ENCODE peak calls at places on chromosomes 16 and 17, in five cellular contexts. L is A549, J is thyroid gland, F is HCT116, G is IMR-90. O is an unnamed sample.

GRCh38 chr17:58092101-58092796 is 9.0 kb downstream of the DYNLL2 start:
- DNase-seq in L (no peak), G (no peak), F (no peak), J (no peak), O (no peak)

GRCh38 chr17:29390856-29391631 is 881 bp downstream of the TAOK1 start:
- DNase-seq in J (peak; percentile 12), F (no peak), G (peak; percentile 42), L (peak; percentile 38), O (no peak)

GRCh38 chr16:89373355-89374110 is 116.8 kb downstream of the ANKRD11 start:
- DNase-seq in F (no peak), J (no peak), L (no peak), G (peak; percentile 55), O (no peak)

GRCh38 chr17:72726936-72727335 is 365.6 kb downstream of the SLC39A11 start:
- DNase-seq in J (no peak), F (no peak), G (peak; percentile 77), L (no peak), O (no peak)

GRCh38 chr17:12743046-12743445 is 46.3 kb upstream of the ARHGAP44 start:
- DNase-seq in G (no peak), L (no peak), F (no peak), J (no peak), O (no peak)

GRCh38 chr17:16286947-16287562 is 66.2 kb downstream of the CENPV start:
- DNase-seq in F (no peak), G (no peak), J (no peak), L (peak; percentile 51), O (no peak)

GRCh38 chr16:10314811-10315210 is 71.0 kb upstream of the ATF7IP2 start:
- DNase-seq in F (no peak), J (no peak), G (no peak), L (no peak), O (peak; percentile 23)

GRCh38 chr16:66668777-66669444 is 27.6 kb downstream of the CMTM4 start:
- DNase-seq in G (peak; percentile 66), F (no peak), J (no peak), L (no peak), O (no peak)

GRCh38 chr16:87895641-87896141 is 26.4 kb upstream of the SLC7A5 start:
- DNase-seq in J (no peak), L (no peak), G (peak; percentile 52), F (no peak), O (peak; percentile 75)

GRCh38 chr17:82059272-82060000 is 6.2 kb downstream of the DUS1L start:
- DNase-seq in L (no peak), J (no peak), G (no peak), F (no peak), O (no peak)
- H3K4me1 ChIP-seq in L (peaks cover 10% of the 10 kb centered on the region), J (peaks cover 11% of the 10 kb centered on the region), G (no peaks in the 10 kb centered on the region), F (peaks cover 20% of the 10 kb centered on the region), O (no peaks in the 10 kb centered on the region)

DNA sequence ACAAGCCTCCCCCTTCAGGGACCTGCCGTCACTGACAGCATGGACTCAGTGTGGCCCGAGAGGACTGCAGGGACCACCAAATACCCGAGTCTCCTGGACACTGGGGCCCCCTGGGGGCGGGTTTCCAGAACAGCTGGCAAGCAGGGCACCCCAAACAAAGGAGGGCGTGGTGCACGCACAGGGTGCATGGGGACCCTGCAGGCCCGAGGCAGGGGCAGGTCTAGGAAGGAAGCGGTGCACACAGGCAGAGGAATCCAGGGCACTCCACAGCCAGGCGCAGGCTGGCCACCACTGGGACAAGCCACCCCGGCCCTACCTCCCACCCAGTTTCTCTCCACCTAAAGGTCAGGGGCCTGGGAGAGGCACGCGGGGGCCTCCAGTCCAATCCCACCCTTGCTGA is 28.7 kb upstream of the ENPP7 start:
- DNase-seq in F (no peak), L (no peak), G (no peak), J (no peak), O (no peak)
- TF ChIP-seq CTCF in F (peak; percentile 32), L (peak; percentile 16), G (no peak), J (no peak), O (peak; percentile 15)

DNA sequence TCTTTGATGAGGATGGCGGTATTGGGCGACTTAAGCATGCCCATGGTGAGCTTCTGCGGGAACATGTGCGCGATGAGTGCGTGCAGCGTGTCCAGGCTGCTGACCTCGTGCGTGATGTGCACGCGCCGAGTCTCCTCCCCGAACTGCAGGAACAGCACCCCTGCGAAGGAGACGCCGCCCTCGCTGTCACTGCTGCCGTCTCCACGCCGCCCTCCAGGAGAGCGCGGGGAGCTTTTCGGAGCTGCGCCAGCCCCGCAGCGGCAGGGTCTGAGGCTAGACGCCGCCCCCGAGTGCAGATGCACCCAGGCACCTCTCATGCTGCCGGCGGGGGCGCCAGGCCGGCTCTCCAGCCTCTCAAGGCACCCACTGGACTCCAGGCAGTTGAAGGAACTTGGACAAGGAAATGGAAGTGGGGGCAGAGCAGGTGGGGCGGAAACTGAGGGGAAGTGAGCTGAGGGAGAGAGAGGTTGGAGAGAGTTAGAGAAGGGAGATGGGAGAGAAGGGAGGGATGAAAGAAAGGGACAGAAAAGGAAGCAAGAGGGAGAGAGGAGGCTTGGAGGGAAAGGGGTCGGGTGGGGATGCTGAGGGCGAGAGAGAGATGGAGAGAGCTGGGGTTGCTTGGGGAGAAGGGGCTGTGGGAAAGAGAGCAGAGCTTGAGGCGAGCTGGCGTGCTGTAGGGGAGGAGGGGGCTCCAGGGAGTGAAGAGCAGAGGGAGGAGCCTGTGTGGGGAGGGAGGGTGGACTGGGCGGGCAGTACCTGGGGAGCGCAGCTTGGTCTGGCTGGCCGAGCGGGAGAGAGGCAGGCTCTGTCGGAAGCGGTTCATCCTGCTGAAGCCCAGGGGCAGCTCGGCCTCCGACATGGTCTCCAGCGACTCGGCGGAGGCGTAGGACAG is 42.1 kb downstream of the SRCIN1 start:
- DNase-seq in G (no peak), J (no peak), L (no peak), F (no peak), O (no peak)
- H3K4me1 ChIP-seq in G (no peaks in the 10 kb centered on the region), J (peaks cover 18% of the 10 kb centered on the region), L (peaks cover 8% of the 10 kb centered on the region), F (peaks cover 17% of the 10 kb centered on the region), O (no peaks in the 10 kb centered on the region)

DNA sequence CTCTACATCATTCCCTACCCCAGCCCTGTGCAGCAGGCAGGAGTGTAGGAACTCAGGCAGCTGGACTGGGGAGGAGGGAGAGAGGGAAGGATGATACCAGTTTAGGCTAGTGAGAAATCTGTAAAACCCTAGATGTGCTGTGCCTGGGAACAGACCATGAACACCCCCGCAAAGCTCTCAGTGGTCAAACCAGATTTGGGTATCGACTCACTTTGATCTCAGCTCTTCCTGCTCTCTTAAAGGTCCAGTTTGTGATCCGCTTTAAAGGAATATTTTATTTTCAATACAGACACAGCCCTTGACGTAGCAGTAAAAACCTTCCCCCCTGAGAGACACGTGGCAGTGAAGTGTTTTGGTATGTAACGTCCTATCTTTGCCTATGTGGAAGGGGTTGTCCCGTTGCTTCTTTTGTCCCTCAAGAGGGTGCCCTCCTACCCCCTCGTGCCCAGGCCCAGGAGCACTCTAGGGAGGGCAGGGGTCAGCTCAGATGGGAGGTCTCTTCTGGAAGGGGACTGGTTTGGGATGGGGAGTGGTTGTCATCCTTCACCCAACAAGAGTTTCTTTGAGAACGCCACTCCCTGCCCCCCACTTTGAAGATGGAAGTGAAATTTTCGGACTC is 19.3 kb upstream of the TBX2 start:
- DNase-seq in L (no peak), J (no peak), G (no peak), F (no peak), O (no peak)
- TF ChIP-seq CTCF in L (no peak), J (no peak), G (no peak), F (no peak), O (no peak)

GRCh38 chr17:32793841-32794240 is 83.1 kb downstream of the MYO1D start:
- DNase-seq in F (no peak), J (no peak), G (no peak), L (no peak), O (no peak)

GRCh38 chr17:32795339-32795979 is 81.5 kb downstream of the MYO1D start:
- DNase-seq in G (no peak), J (no peak), F (no peak), L (no peak), O (peak; percentile 61)

GRCh38 chr17:32798938-32799337 is 78.0 kb downstream of the MYO1D start:
- DNase-seq in L (no peak), G (no peak), F (no peak), J (no peak), O (no peak)

GRCh38 chr17:32792207-32792606 is 84.7 kb downstream of the MYO1D start:
- DNase-seq in J (no peak), F (no peak), G (no peak), L (no peak), O (no peak)

GRCh38 chr17:32794533-32795246 is 82.2 kb downstream of the MYO1D start:
- DNase-seq in J (no peak), F (no peak), L (no peak), G (no peak), O (no peak)
- H3K4me1 ChIP-seq in J (peaks cover 8% of the 10 kb centered on the region), F (no peaks in the 10 kb centered on the region), L (no peaks in the 10 kb centered on the region), G (no peaks in the 10 kb centered on the region), O (peaks cover 8% of the 10 kb centered on the region)

DNA sequence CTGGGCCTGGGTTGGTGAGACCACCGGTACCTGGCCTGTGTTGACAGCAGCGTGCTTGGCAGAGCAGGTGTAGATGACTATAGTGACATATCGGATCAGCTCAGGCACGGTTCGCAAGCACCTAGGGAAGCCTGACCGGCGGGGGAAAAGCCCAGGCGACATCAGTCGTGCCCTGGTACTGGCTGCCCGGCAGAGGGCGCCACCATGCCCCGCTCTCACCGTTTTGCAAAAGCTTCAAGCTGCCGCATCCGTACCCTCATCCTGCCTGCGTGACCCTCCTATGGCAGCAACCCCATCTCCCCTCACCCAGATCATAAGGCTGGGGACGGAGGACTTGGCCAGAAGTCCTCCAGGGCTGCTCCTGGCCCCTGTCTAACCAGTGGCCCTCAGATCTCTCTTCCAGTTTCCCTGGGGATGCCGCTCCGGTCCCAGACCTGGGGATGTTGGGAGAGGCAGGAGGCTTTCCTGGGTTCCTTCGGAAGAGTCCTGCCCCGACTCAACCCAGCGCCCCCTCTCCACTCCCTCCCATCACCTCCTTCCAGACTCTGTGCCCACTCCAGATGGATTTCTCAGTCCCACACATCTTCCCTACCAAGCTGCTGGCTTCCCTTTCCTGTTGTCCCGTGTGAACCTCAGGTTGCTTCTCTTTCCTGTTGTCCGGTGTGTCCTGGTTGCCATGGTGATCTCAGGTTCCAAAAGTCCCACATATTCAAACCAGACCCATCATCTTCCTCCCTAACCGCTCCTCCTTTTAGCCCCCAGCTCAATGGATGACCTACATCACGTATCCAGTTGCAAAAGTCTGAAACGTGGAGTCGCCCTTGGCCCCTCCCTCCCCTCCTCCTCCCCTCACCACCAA is 13.7 kb downstream of the ALOX12B start:
- DNase-seq in F (peak; percentile 44), G (peak; percentile 49), J (peak; percentile 78), L (peak; percentile 84), O (no peak)
- TF ChIP-seq CTCF in F (peak; percentile 92), G (peak; percentile 80), J (peak; percentile 66), L (peak; percentile 97), O (peak; percentile 93)

DNA sequence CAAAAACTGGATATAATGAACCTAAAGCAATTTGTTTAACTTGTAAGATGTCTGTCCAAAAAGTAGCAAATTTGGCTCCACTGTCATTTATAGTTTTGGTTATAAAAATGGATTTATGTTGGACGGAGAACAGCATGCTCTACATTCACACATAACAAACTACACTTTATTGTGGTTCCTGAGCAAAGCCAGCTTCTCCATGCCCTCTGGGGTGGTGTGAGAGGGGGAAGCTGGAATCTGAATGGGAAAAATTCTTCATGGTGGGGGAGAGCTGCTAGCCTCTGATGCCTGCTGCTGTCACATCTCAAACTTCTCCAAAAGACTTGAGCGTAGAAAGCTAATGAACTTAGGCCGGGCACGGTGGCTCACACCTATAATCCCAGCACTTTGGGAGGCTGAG is 9.8 kb upstream of the METTL9 start:
- DNase-seq in J (no peak), G (no peak), L (no peak), F (no peak), O (no peak)
- H3K4me1 ChIP-seq in J (peaks cover 24% of the 10 kb centered on the region), G (no peaks in the 10 kb centered on the region), L (no peaks in the 10 kb centered on the region), F (no peaks in the 10 kb centered on the region), O (no peaks in the 10 kb centered on the region)

O was measured in foreskin keratinocyte.